ENCODE peak calls at places on chromosomes 2 and 18, in ten cellular contexts. H, Y, T, A, B, U, W, F, N and S are unnamed samples.

GRCh38 chr2:241860184-241861078 is 1.7 kb upstream of the PDCD1 start:
- DNase-seq in H (peak), Y (no peak), T (no peak), A (no peak), B (no peak), U (no peak), W (no peak), F (no peak), N (peak), S (no peak)

GRCh38 chr2:39607538-39608211 is 58.0 kb upstream of the TMEM178A start:
- DNase-seq in H (no peak), Y (no peak), T (no peak), A (no peak), B (no peak), U (no peak), W (no peak), F (no peak), N (no peak), S (no peak)

GRCh38 chr2:104790100-104790811 is 63.7 kb upstream of the POU3F3 start:
- DNase-seq in H (no peak), Y (no peak), T (no peak), A (no peak), B (no peak), U (peak), W (no peak), F (no peak), N (no peak), S (peak)

GRCh38 chr2:162153608-162154224 is 1.7 kb upstream of the GCG start:
- DNase-seq in H (no peak), Y (peak), T (peak), A (peak), B (peak), U (peak), W (no peak), F (peak), N (peak), S (peak)

GRCh38 chr2:158043181-158043948 is 58.3 kb upstream of the UPP2 start:
- DNase-seq in H (no peak), Y (no peak), T (no peak), A (no peak), B (no peak), U (no peak), W (no peak), F (no peak), N (no peak), S (no peak)

GRCh38 chr2:121018136-121019057 is 266.6 kb downstream of the TFCP2L1 start:
- DNase-seq in H (peak), Y (no peak), T (no peak), A (no peak), B (peak), U (peak), W (no peak), F (no peak), N (no peak), S (peak)

GRCh38 chr2:60745761-60746160 is 10.3 kb upstream of the PAPOLG start:
- DNase-seq in H (no peak), Y (no peak), T (no peak), A (no peak), B (no peak), U (no peak), W (no peak), F (no peak), N (no peak), S (no peak)

GRCh38 chr18:79921984-79922965 is 29.2 kb downstream of the SLC66A2 start:
- DNase-seq in H (no peak), Y (peak), T (no peak), A (no peak), B (no peak), U (no peak), W (no peak), F (no peak), N (no peak), S (no peak)

GRCh38 chr2:158600155-158600802 is 143.5 kb downstream of the PKP4 start:
- DNase-seq in H (peak), Y (peak), T (no peak), A (no peak), B (peak), U (peak), W (no peak), F (peak), N (peak), S (peak)

GRCh38 chr18:47604041-47604440 is 326.4 kb downstream of the SMAD2 start:
- DNase-seq in H (no peak), Y (no peak), T (no peak), A (no peak), B (no peak), U (no peak), W (no peak), F (no peak), N (no peak), S (no peak)

GRCh38 chr2:45237850-45238542 is 228.7 kb upstream of the SIX2 start:
- DNase-seq in H (no peak), Y (no peak), T (no peak), A (no peak), B (peak), U (peak), W (peak), F (peak), N (peak), S (peak)

GRCh38 chr18:22872894-22873537 is 60.1 kb upstream of the RBBP8 start:
- DNase-seq in H (no peak), Y (no peak), T (no peak), A (no peak), B (peak), U (no peak), W (no peak), F (no peak), N (no peak), S (peak)

GRCh38 chr2:215619022-215619958 is 183.4 kb upstream of the FN1 start:
- DNase-seq in H (no peak), Y (no peak), T (no peak), A (no peak), B (peak), U (peak), W (no peak), F (no peak), N (peak), S (peak)

GRCh38 chr2:180291552-180292421 is 284.7 kb upstream of the CWC22 start:
- DNase-seq in H (no peak), Y (no peak), T (no peak), A (no peak), B (peak), U (peak), W (no peak), F (no peak), N (peak), S (peak)

GRCh38 chr2:169509230-169509917 is at the start of gene KLHL41:
- DNase-seq in H (no peak), Y (no peak), T (no peak), A (no peak), B (peak), U (no peak), W (peak), F (no peak), N (peak), S (peak)

GRCh38 chr18:32684940-32685339 is 87.9 kb downstream of the KLHL14 start:
- DNase-seq in H (no peak), Y (no peak), T (no peak), A (no peak), B (no peak), U (no peak), W (no peak), F (no peak), N (no peak), S (no peak)

GRCh38 chr2:16824472-16824871 is 158.8 kb upstream of the CYRIA start:
- DNase-seq in H (no peak), Y (no peak), T (no peak), A (no peak), B (no peak), U (no peak), W (no peak), F (no peak), N (no peak), S (no peak)

GRCh38 chr2:47339745-47340541 is 63.0 kb upstream of the MSH2 start:
- DNase-seq in H (no peak), Y (peak), T (no peak), A (no peak), B (peak), U (peak), W (no peak), F (no peak), N (peak), S (peak)

GRCh38 chr2:120423167-120423943 is 77.4 kb downstream of the INHBB start:
- DNase-seq in H (no peak), Y (no peak), T (peak), A (no peak), B (no peak), U (no peak), W (no peak), F (no peak), N (no peak), S (no peak)